ENCODE peak calls at places on chromosomes 12 and 14, in five cellular contexts. O is A673, P is heart left ventricle, Z is mammary epithelial cell, Y is psoas muscle. R is an unnamed sample.

GRCh38 chr12:42020226-42020625 is 124.4 kb downstream of the GXYLT1 start:
- DNase-seq in Y (no peak), P (no peak), O (no peak), Z (no peak), R (no peak)

GRCh38 chr12:48861111-48861510 is 4.6 kb downstream of the RND1 start:
- DNase-seq in O (no peak), P (no peak), Y (no peak), Z (peak; percentile 50), R (no peak)

GRCh38 chr14:71139058-71139946 is 232.0 kb downstream of the PCNX1 start:
- DNase-seq in O (peak; percentile 72), Z (peak; percentile 31), P (peak; percentile 77), Y (peak; percentile 25), R (no peak)

GRCh38 chr12:115922952-115923564 is 354.4 kb downstream of the MED13L start:
- DNase-seq in O (peak; percentile 64), Y (no peak), P (no peak), Z (no peak), R (no peak)

GRCh38 chr12:110993425-110993824 is 73.0 kb upstream of the MYL2 start:
- DNase-seq in Y (no peak), O (peak; percentile 4), P (no peak), Z (no peak), R (no peak)

GRCh38 chr14:90851327-90852036 is 35.3 kb upstream of the TTC7B start:
- DNase-seq in O (no peak), P (no peak), Y (no peak), Z (no peak), R (no peak)

GRCh38 chr12:118189761-118190181 is 53.8 kb downstream of the PEBP1 start:
- DNase-seq in Z (peak; percentile 32), O (no peak), P (no peak), Y (no peak), R (peak; percentile 33)

GRCh38 chr14:99925471-99925870 is 132.3 kb downstream of the EML1 start:
- DNase-seq in O (no peak), P (no peak), Y (no peak), Z (no peak), R (no peak)

GRCh38 chr12:106049105-106049504 is 89.6 kb downstream of the NUAK1 start:
- DNase-seq in Z (no peak), P (no peak), O (no peak), Y (no peak), R (no peak)

GRCh38 chr12:30329281-30329680 is 366.4 kb downstream of the IPO8 start:
- DNase-seq in P (no peak), Z (peak; percentile 8), O (no peak), Y (no peak), R (no peak)

GRCh38 chr14:75548544-75548943 is 26.3 kb downstream of the BATF start:
- DNase-seq in Z (no peak), P (no peak), O (no peak), Y (no peak), R (no peak)

GRCh38 chr14:74506408-74506807 is 12.8 kb downstream of the ISCA2 start:
- DNase-seq in P (peak; percentile 57), Y (no peak), O (no peak), Z (no peak), R (no peak)

GRCh38 chr12:110279561-110279960 is 1.5 kb upstream of the ATP2A2 start:
- DNase-seq in Z (no peak), P (no peak), Y (no peak), O (no peak), R (no peak)

GRCh38 chr12:6332459-6332858 is 9.4 kb downstream of the TNFRSF1A start:
- DNase-seq in O (peak; percentile 65), Z (peak; percentile 90), P (no peak), Y (no peak), R (peak; percentile 93)
- H3K4me1 ChIP-seq in O (peaks cover 33% of the 10 kb centered on the region), Z (peaks cover 66% of the 10 kb centered on the region), P (peaks cover 47% of the 10 kb centered on the region), Y (peaks cover 44% of the 10 kb centered on the region), R (peaks cover 40% of the 10 kb centered on the region)

DNA sequence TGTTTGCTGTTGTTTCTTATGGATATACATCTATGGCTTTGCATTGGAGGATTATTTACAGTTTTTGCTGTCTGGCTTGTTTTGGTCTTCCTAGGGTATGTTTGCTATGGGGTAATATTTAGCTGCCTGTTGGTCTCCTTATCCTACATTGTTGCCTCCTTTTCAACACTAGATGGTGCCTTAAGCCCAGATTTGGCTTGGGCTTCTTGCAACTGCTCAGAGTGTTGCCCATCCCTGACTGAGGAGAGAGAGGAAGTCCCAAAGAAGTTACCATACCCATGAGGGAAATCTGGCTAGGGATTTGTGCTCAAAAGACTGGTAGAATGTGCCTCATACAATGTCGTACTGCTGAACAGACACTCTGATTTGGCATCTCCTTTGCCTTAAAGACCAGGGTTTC is 94.6 kb upstream of the MUCL1 start:
- DNase-seq in Y (no peak), O (peak; percentile 74), Z (peak; percentile 52), P (no peak), R (peak; percentile 44)
- TF ChIP-seq CTCF in Y (no peak), O (peak; percentile 67), Z (peak; percentile 70), P (no peak), R (peak; percentile 58)

GRCh38 chr14:83007641-83008237 is 1474.1 kb upstream of the SEL1L start:
- DNase-seq in O (no peak), P (no peak), Y (no peak), Z (no peak), R (no peak)
- H3K4me1 ChIP-seq in O (no peaks in the 10 kb centered on the region), P (no peaks in the 10 kb centered on the region), Y (no peaks in the 10 kb centered on the region), Z (no peaks in the 10 kb centered on the region), R (no peaks in the 10 kb centered on the region)

GRCh38 chr14:104252256-104253215 is 114.1 kb downstream of the KIF26A start:
- DNase-seq in P (no peak), Y (no peak), O (no peak), Z (no peak), R (no peak)
- TF ChIP-seq CTCF in P (no peak), Y (no peak), O (no peak), Z (no peak), R (no peak)

GRCh38 chr12:132284071-132284492 is 45.3 kb downstream of the GALNT9 start:
- DNase-seq in O (peak; percentile 45), P (peak; percentile 31), Z (no peak), Y (peak; percentile 6), R (no peak)

GRCh38 chr12:132285311-132285741 is 44.1 kb downstream of the GALNT9 start:
- DNase-seq in Z (no peak), P (peak; percentile 36), Y (peak; percentile 8), O (no peak), R (no peak)

GRCh38 chr12:132282950-132283771 is 46.2 kb downstream of the GALNT9 start:
- DNase-seq in Z (no peak), O (no peak), Y (no peak), P (peak; percentile 51), R (no peak)

GRCh38 chr12:132285991-132286681 is 43.3 kb downstream of the GALNT9 start:
- DNase-seq in Z (no peak), O (peak; percentile 65), P (peak; percentile 72), Y (peak; percentile 40), R (peak; percentile 36)

GRCh38 chr12:132284618-132285310 is 44.6 kb downstream of the GALNT9 start:
- DNase-seq in Y (peak; percentile 7), Z (peak; percentile 75), O (no peak), P (peak; percentile 51), R (peak; percentile 76)
- H3K4me1 ChIP-seq in Y (no peaks in the 10 kb centered on the region), Z (peaks cover 12% of the 10 kb centered on the region), O (no peaks in the 10 kb centered on the region), P (no peaks in the 10 kb centered on the region), R (no peaks in the 10 kb centered on the region)

R was measured in foreskin keratinocyte.